ENCODE peak calls at places on chromosomes 16 and 17, in five cellular contexts. H is brain microvascular endothelial cell, E is IMR-90, Y is upper lobe of right lung, L is GM06990. Q is an unnamed sample.

GRCh38 chr17:8016632-8017424 is 14.4 kb downstream of the GUCY2D start:
- DNase-seq in H (peak), E (no peak), L (no peak), Y (peak), Q (no peak)

GRCh38 chr17:62652251-62653001 is 25.0 kb downstream of the MRC2 start:
- DNase-seq in L (peak), H (peak), Y (peak), E (peak), Q (no peak)

GRCh38 chr17:31216053-31216751 is 80.8 kb downstream of the OMG start:
- DNase-seq in E (peak), L (peak), H (peak), Y (no peak), Q (peak)

GRCh38 chr17:31583795-31584340 is 192.4 kb downstream of the RAB11FIP4 start:
- DNase-seq in Y (no peak), L (no peak), E (no peak), H (no peak), Q (no peak)

GRCh38 chr16:4404247-4404966 is 12.0 kb downstream of the CORO7 start:
- DNase-seq in Y (peak), H (no peak), L (no peak), E (no peak), Q (no peak)

GRCh38 chr17:78338860-78339259 is 21.0 kb downstream of the SOCS3 start:
- DNase-seq in L (no peak), E (no peak), H (no peak), Y (no peak), Q (no peak)

GRCh38 chr17:48016112-48016511 is 21.5 kb downstream of the COPZ2 start:
- DNase-seq in H (peak), L (no peak), E (peak), Y (no peak), Q (peak)

GRCh38 chr16:66508261-66508913 is 41.5 kb downstream of the TK2 start:
- DNase-seq in H (no peak), E (no peak), Y (no peak), L (no peak), Q (peak)

GRCh38 chr16:74111583-74111982 is 185.0 kb upstream of the PSMD7 start:
- DNase-seq in H (no peak), L (no peak), Y (no peak), E (no peak), Q (no peak)

GRCh38 chr16:48433116-48433848 is 48.1 kb upstream of the SIAH1 start:
- DNase-seq in E (no peak), H (no peak), L (no peak), Y (no peak), Q (no peak)

GRCh38 chr17:77366558-77367245 is 225.9 kb downstream of the SEC14L1 start:
- DNase-seq in L (no peak), E (peak), H (peak), Y (no peak), Q (no peak)

GRCh38 chr17:13544292-13544691 is 57.4 kb downstream of the HS3ST3A1 start:
- DNase-seq in L (no peak), E (peak), H (peak), Y (peak), Q (peak)

GRCh38 chr16:31265329-31266245 is 5.8 kb downstream of the ITGAM start:
- DNase-seq in Y (peak), H (peak), E (peak), L (peak), Q (no peak)

GRCh38 chr16:67718668-67719047 is 458 bp downstream of the GFOD2 start:
- DNase-seq in H (no peak), Y (no peak), E (no peak), L (no peak), Q (no peak)

GRCh38 chr16:67663151-67663876 is 2.6 kb downstream of the PARD6A start:
- DNase-seq in H (peak), L (no peak), Y (no peak), E (no peak), Q (no peak)

GRCh38 chr16:11161439-11161838 is 94.6 kb downstream of the SOCS1 start:
- DNase-seq in E (no peak), Y (no peak), H (no peak), L (no peak), Q (no peak)

GRCh38 chr17:73255671-73256181 is 6.0 kb downstream of the CPSF4L start:
- DNase-seq in H (peak), E (peak), Y (no peak), L (peak), Q (no peak)

GRCh38 chr17:75976175-75976848 is 2.7 kb downstream of the ACOX1 start:
- DNase-seq in H (no peak), L (no peak), Y (no peak), E (peak), Q (no peak)

GRCh38 chr16:82888616-82889015 is 261.8 kb downstream of the CDH13 start:
- DNase-seq in H (no peak), E (peak), L (no peak), Y (no peak), Q (peak)

GRCh38 chr16:17173134-17173729 is 297.5 kb downstream of the XYLT1 start:
- DNase-seq in L (no peak), Y (peak), H (no peak), E (peak), Q (no peak)

GRCh38 chr16:67884-68789 is 4.3 kb downstream of the RHBDF1 start:
- DNase-seq in Y (no peak), H (no peak), L (no peak), E (peak), Q (no peak)

GRCh38 chr17:7883781-7884386 is 4.7 kb upstream of the CHD3 start:
- DNase-seq in H (no peak), L (no peak), E (peak), Y (no peak), Q (no peak)

GRCh38 chr16:49924078-49924477 is 68.2 kb upstream of the ZNF423 start:
- DNase-seq in E (no peak), L (no peak), H (no peak), Y (no peak), Q (no peak)

GRCh38 chr17:7440823-7441174 is 1.5 kb downstream of the FGF11 start:
- DNase-seq in E (no peak), H (no peak), L (peak), Y (no peak), Q (no peak)

GRCh38 chr16:50301626-50302471 is 35.5 kb downstream of the ADCY7 start:
- DNase-seq in E (peak), Y (peak), H (peak), L (no peak), Q (no peak)

GRCh38 chr16:72467157-72467759 is 295.3 kb upstream of the PMFBP1 start:
- DNase-seq in E (peak), L (no peak), Y (no peak), H (peak), Q (no peak)

GRCh38 chr17:19502517-19502916 is 31.1 kb upstream of the SLC47A1 start:
- DNase-seq in Y (peak), L (no peak), E (no peak), H (no peak), Q (no peak)

GRCh38 chr17:79988163-79988971 is 47.3 kb downstream of the TBC1D16 start:
- DNase-seq in H (peak), L (no peak), Y (no peak), E (peak), Q (no peak)

GRCh38 chr16:83926726-83927397 is 26.2 kb upstream of the OSGIN1 start:
- DNase-seq in L (peak), E (peak), Y (peak), H (peak), Q (no peak)

GRCh38 chr16:50948268-50948667 is 202.8 kb downstream of the SALL1 start:
- DNase-seq in Y (no peak), H (no peak), E (no peak), L (no peak), Q (no peak)

GRCh38 chr17:58679263-58680037 is 12.4 kb downstream of the TEX14 start:
- DNase-seq in Y (no peak), E (peak), H (peak), L (no peak), Q (no peak)

GRCh38 chr17:76000016-76000754 is 470 bp upstream of the CDK3 start:
- DNase-seq in E (peak), L (peak), H (peak), Y (no peak), Q (no peak)

GRCh38 chr17:77734371-77735050 is 224.0 kb upstream of the TNRC6C start:
- DNase-seq in Y (peak), H (peak), E (peak), L (no peak), Q (peak)

GRCh38 chr16:46896314-46896968 is 12.3 kb downstream of the GPT2 start:
- DNase-seq in Y (no peak), H (no peak), E (peak), L (no peak), Q (no peak)

GRCh38 chr17:21455761-21456160 is 79.6 kb downstream of the KCNJ12 start:
- DNase-seq in E (no peak), Y (no peak), H (no peak), L (no peak), Q (no peak)

GRCh38 chr16:11480634-11481033 is 106.1 kb downstream of the LITAF start:
- DNase-seq in L (no peak), H (no peak), Y (no peak), E (no peak), Q (no peak)

GRCh38 chr17:65800655-65801054 is 239.2 kb upstream of the AXIN2 start:
- DNase-seq in E (no peak), H (no peak), Y (no peak), L (no peak), Q (no peak)

GRCh38 chr17:3026125-3026855 is 37.1 kb downstream of the OR1D5 start:
- DNase-seq in Y (peak), L (no peak), E (no peak), H (no peak), Q (no peak)

GRCh38 chr17:63838586-63839184 is 3.8 kb downstream of the SMARCD2 start:
- DNase-seq in L (no peak), H (no peak), E (peak), Y (peak), Q (peak)

DNA sequence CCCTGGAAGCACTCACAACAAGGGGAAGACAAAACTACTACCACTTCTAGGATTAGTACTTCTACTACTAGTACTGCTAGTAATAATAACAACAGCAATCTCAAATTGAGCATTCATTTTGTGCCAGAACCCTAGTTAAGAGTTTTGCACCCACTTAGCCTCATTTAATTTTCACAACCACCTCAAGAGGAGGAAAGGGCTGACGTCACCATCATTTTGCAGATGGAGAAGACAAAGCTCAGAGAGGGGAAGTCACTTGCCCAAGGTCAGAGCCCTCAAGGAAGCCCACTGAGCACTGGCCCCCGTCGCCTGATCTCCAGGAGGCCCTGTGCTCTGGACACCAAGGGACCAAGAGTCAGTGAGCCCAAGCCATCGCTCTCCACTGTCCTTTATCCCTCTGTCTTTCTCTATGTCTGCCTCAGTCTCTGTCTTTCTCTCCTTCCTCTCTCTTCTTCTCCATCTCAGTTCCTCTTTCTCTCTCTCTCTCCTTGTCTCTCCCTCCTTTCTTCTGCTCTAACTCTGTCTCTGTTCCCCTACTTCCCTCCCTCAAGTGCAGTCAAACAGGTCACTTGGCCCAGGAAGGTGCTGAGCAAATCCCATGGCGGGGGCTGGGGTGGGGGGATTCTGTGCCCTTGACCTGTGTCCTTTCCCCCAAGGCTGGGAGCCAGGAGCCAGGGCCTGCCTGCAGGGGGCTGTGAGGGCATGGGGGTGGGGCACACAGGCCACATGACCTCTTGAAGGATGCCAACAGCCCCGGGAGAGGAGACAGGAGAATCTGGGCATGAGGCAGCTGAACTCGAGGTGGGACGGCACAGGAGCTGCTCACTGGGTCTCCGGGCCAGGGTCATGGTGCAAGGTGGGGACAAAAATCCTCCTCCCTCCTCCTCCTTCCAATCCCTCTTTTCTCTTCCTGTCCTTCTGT is 11.2 kb upstream of the NGFR start:
- DNase-seq in L (no peak), H (no peak), E (no peak), Y (no peak), Q (no peak)
- H3K4me3 ChIP-seq in L (no peak), H (no peak), E (no peak), Y (no peak), Q (no peak)

DNA sequence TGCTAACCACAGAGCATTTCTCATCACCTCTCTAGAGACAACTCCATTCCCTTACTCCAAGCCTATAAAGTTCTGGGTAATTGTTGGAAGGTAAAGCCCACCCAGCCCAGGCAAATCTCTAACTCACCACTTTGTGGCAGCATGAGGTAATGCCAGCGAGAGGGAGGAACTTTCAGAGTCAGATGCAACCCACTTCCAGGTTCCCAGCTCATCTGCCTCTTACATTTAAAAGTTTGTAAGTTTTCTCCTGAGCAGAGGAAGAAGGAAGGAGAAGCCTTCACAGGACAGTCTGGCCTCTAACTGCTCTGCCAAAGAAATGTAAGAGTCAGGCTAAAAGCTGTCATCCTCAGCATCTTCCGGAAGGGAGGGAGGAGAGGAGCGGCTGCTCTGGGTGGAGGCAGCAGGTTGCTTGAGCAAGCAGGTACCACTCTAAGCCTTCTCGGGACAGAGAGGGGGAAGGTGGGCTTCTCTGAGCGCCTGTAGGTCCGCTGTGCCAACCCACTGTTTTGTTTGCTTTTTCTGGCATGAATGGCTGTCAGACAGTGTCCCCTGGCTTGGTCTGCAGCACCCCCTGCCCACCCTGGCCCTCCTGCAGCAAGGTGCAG is 1.0 kb downstream of the ZNF319 start:
- DNase-seq in Y (no peak), E (peak), L (no peak), H (no peak), Q (no peak)
- TF ChIP-seq CTCF in Y (no peak), E (peak), L (no peak), H (peak), Q (no peak)

DNA sequence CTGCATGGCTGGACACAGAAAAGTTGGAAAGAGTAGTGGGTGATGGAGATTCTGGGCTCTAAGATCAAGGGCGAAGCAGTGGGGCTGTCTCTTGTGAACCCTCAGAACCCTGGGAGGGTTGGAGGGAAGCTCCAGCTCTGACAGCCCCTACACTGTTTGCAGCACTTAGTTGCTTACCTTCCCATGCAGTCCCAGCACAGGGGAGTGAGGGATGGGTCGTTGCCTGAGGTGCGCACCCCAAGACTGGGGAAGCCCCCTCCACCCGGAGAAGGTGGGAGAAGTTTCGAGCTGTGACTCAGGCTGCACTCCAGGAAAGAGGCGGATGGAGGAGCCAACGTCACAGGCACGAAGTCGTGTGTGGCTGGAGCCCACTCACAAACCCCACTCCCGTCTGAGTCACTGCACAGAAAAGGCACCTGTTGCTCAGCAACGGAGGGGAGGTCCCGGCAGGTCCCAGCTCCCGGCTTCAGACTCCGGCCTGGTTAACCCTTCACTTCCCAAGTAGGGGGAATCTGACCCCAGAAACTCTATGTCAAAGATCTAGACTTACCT is 60.1 kb downstream of the AIPL1 start:
- DNase-seq in Y (no peak), L (no peak), H (peak), E (peak), Q (peak)
- H3K4me3 ChIP-seq in Y (no peak), L (no peak), H (no peak), E (no peak), Q (no peak)

GRCh38 chr16:25014500-25015147 is 545 bp downstream of the ARHGAP17 start:
- DNase-seq in L (no peak), E (peak), Y (peak), H (no peak), Q (no peak)
- TF ChIP-seq CTCF in L (no peak), E (no peak), Y (no peak), H (no peak), Q (no peak)

GRCh38 chr16:88430524-88431446 is 22.3 kb upstream of the ZFPM1 start:
- DNase-seq in E (no peak), L (peak), Y (no peak), H (peak), Q (no peak)
- H3K4me3 ChIP-seq in E (no peak), L (peak), Y (peak), H (peak), Q (peak)